ENCODE peak calls at places on chromosomes 4 and X, in ten cellular contexts. R, E, M, N, D, L, V, U, G and X are unnamed samples.

GRCh38 chrX:152901816-152902501 is 4.1 kb downstream of the ZNF185 start:
- DNase-seq in V (peak), R (no peak), U (no peak), E (no peak), M (no peak), N (no peak), L (no peak), D (no peak), G (no peak), X (no peak)

GRCh38 chrX:138745215-138745614 is 33.7 kb upstream of the FGF13 start:
- DNase-seq in E (peak), R (peak), M (no peak), L (no peak), D (peak), U (peak), V (no peak), G (no peak), N (no peak), X (peak)

GRCh38 chr4:67687639-67688038 is 13.3 kb downstream of the UBA6 start:
- DNase-seq in R (no peak), G (no peak), N (no peak), L (no peak), V (no peak), M (no peak), U (no peak), D (peak), E (no peak), X (peak)

GRCh38 chr4:13264126-13264525 is 220.0 kb downstream of the RAB28 start:
- DNase-seq in V (no peak), N (no peak), G (no peak), M (no peak), R (no peak), L (no peak), D (no peak), E (no peak), U (no peak), X (peak)

GRCh38 chr4:102429553-102429952 is 71.6 kb upstream of the NFKB1 start:
- DNase-seq in E (no peak), M (no peak), D (peak), N (no peak), V (no peak), L (no peak), R (peak), G (no peak), U (no peak), X (peak)

GRCh38 chrX:95218964-95219363 is 1465.7 kb upstream of the DIAPH2 start:
- DNase-seq in G (no peak), L (no peak), N (no peak), R (no peak), M (no peak), U (no peak), D (no peak), E (no peak), V (no peak), X (no peak)

GRCh38 chrX:8037593-8038348 is 110.6 kb upstream of the PNPLA4 start:
- DNase-seq in M (no peak), E (no peak), N (no peak), U (no peak), D (no peak), R (no peak), G (no peak), V (no peak), L (no peak), X (peak)

GRCh38 chr4:80362578-80363181 is 27.1 kb downstream of the CFAP299 start:
- DNase-seq in R (peak), N (no peak), L (peak), E (peak), D (peak), G (peak), U (peak), M (peak), V (peak), X (peak)

GRCh38 chr4:183765121-183765990 is 106.3 kb downstream of the TRAPPC11 start:
- DNase-seq in D (no peak), V (no peak), U (no peak), R (no peak), L (no peak), M (no peak), N (no peak), G (no peak), E (no peak), X (no peak)

GRCh38 chr4:153234923-153235322 is 30.7 kb downstream of the TRIM2 start:
- DNase-seq in D (peak), M (no peak), L (no peak), G (no peak), R (peak), N (no peak), U (no peak), V (no peak), E (no peak), X (peak)

GRCh38 chr4:101122019-101122418 is 225.3 kb downstream of the PPP3CA start:
- DNase-seq in L (no peak), U (no peak), G (no peak), M (no peak), N (no peak), R (no peak), E (no peak), D (no peak), V (no peak), X (no peak)

GRCh38 chr4:2462218-2462991 is 6.5 kb upstream of the RNF4 start:
- DNase-seq in U (peak), D (peak), V (peak), M (peak), R (peak), L (peak), E (peak), G (peak), N (no peak), X (peak)
- TF ChIP-seq CTCF in U (peak), D (no peak), V (peak), M (peak), R (no peak), L (peak), E (peak), G (peak), N (peak), X (no peak)

GRCh38 chr4:121846662-121847061 is 23.0 kb upstream of the CCNA2 start:
- DNase-seq in U (no peak), G (no peak), N (no peak), D (no peak), V (no peak), M (no peak), E (no peak), L (no peak), R (no peak), X (no peak)
- TF ChIP-seq CTCF in U (no peak), G (no peak), N (no peak), D (no peak), V (no peak), M (no peak), E (no peak), L (no peak), R (no peak), X (no peak)

DNA sequence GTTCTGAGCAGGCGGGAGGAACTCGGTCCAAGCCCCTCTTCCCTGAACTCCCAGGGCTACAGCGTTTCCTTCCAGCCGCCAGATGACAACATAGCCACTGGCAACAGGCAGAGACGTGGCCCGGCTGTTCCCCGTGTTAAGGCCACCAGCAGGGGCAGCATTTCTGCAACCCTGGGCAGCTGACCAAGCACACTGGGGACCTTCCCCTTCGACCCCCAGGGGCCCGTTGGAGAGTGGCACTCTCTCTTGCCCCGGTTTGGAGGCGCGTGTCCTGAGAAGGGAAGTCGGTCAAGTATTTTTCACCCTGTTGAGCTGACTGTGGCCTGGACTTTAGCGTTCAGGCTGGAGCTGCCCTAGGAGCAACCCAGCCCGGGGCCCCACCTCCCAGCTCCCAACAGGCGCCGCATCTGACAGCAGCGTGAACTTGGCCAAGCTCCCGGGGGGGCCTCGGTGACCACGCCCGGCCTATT is 37.6 kb downstream of the ZBTB49 start:
- DNase-seq in E (no peak), L (peak), R (peak), U (no peak), N (no peak), V (peak), D (peak), G (no peak), M (no peak), X (peak)
- TF ChIP-seq CTCF in E (peak), L (no peak), R (peak), U (no peak), N (no peak), V (peak), D (peak), G (no peak), M (no peak), X (peak)

GRCh38 chrX:154029439-154029838 is 9.7 kb upstream of the IRAK1 start:
- DNase-seq in V (no peak), D (no peak), G (no peak), N (no peak), L (no peak), M (no peak), U (peak), R (no peak), E (no peak), X (no peak)
- TF ChIP-seq CTCF in V (no peak), D (no peak), G (no peak), N (no peak), L (no peak), M (no peak), U (no peak), R (no peak), E (peak), X (no peak)

DNA sequence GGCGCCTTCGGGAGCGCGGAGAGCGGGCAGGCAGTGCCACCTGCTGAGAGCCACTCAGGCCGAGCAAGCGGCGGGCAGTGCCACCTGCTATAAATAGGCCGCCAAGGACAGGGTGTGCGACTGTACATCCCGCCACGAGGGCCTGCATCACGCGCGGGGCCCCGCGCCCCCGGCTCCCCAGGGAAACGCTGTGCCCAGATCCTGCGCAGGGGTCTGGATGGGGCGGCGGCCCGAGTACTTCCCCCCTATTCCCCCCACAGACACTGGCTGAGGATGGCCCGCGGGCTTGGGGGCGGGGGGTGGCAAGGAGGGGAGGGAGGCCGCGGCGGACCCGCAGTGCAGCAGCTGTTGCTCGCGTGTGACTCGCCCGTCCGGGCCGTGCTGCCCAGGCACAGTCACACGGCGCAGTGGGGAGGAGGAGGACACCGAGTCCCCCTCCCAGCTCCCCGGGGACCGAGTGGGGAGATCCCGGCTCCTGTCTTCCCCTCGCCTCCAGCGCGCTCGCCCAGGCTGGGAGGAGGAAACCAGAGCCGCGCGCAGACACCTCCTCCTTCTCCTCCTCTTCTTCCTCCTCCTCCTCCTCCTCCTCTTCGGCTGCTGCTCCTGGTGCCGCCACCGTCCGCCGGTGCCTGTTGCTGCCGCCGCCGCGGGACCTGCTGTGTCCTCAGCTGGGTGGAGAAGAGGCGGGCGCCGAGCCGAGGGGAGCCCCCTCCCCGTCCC is at the start of gene TBC1D1:
- DNase-seq in U (peak), E (peak), V (peak), R (no peak), D (peak), G (peak), M (peak), N (no peak), L (peak), X (no peak)
- TF ChIP-seq CTCF in U (no peak), E (no peak), V (peak), R (no peak), D (no peak), G (no peak), M (no peak), N (peak), L (no peak), X (no peak)

GRCh38 chr4:2971275-2971674 is 7.9 kb downstream of the GRK4 start:
- DNase-seq in L (no peak), U (no peak), V (no peak), G (no peak), N (no peak), D (no peak), R (no peak), E (no peak), M (no peak), X (no peak)
- TF ChIP-seq CTCF in L (no peak), U (no peak), V (no peak), G (no peak), N (no peak), D (no peak), R (no peak), E (no peak), M (no peak), X (no peak)

GRCh38 chr4:7392438-7393374 is 42.0 kb downstream of the PSAPL1 start:
- DNase-seq in V (no peak), R (peak), G (no peak), M (no peak), L (peak), U (no peak), N (no peak), D (peak), E (no peak), X (peak)
- TF ChIP-seq CTCF in V (peak), R (no peak), G (no peak), M (no peak), L (peak), U (no peak), N (no peak), D (peak), E (no peak), X (peak)

GRCh38 chrX:102341867-102342266 is 94.9 kb downstream of the NXF2 start:
- DNase-seq in G (no peak), M (no peak), U (no peak), E (no peak), V (no peak), L (no peak), D (peak), R (peak), N (no peak), X (no peak)
- TF ChIP-seq CTCF in G (no peak), M (no peak), U (no peak), E (peak), V (peak), L (no peak), D (peak), R (no peak), N (no peak), X (peak)

GRCh38 chrX:34891391-34891790 is 51.2 kb upstream of the FAM47B start:
- DNase-seq in V (no peak), U (no peak), L (no peak), M (no peak), G (no peak), N (no peak), R (no peak), E (no peak), D (no peak), X (no peak)

DNA sequence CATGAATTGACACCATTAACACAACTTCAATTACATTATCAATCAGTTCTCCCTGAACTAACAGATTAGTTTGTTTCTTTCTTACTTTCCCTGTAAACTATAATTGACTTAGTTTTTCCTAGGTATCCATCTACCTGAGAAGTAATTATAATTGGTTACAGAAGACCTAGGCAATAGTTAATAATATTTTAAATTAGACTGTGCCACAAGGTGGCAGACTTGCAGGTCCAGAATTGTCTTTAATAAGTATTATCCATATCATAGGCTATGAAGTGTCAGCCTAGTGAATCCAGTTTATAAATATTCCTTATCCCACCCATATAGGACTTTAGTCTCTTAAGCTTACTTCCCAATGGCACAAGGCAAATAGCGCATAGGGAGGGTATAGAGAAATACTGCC is 48.9 kb upstream of the FAM47B start:
- DNase-seq in G (no peak), U (no peak), R (peak), L (no peak), N (no peak), E (peak), D (no peak), V (no peak), M (no peak), X (peak)
- TF ChIP-seq CTCF in G (no peak), U (no peak), R (peak), L (no peak), N (peak), E (peak), D (no peak), V (peak), M (no peak), X (peak)

GRCh38 chr4:147576084-147576483 is 41.1 kb upstream of the TMEM184C start:
- DNase-seq in D (no peak), N (no peak), E (no peak), L (no peak), V (no peak), U (no peak), R (no peak), M (no peak), G (no peak), X (no peak)

GRCh38 chr4:147566762-147567161 is 50.4 kb upstream of the TMEM184C start:
- DNase-seq in M (no peak), N (peak), V (no peak), R (no peak), E (no peak), L (no peak), U (no peak), D (no peak), G (no peak), X (no peak)

GRCh38 chr4:147567276-147567675 is 49.9 kb upstream of the TMEM184C start:
- DNase-seq in E (no peak), U (no peak), G (no peak), L (no peak), R (no peak), M (no peak), V (no peak), D (no peak), N (peak), X (no peak)

GRCh38 chr4:147571021-147571770 is 46.0 kb upstream of the TMEM184C start:
- DNase-seq in E (no peak), M (no peak), G (no peak), N (no peak), L (no peak), D (peak), R (no peak), V (no peak), U (no peak), X (peak)

DNA sequence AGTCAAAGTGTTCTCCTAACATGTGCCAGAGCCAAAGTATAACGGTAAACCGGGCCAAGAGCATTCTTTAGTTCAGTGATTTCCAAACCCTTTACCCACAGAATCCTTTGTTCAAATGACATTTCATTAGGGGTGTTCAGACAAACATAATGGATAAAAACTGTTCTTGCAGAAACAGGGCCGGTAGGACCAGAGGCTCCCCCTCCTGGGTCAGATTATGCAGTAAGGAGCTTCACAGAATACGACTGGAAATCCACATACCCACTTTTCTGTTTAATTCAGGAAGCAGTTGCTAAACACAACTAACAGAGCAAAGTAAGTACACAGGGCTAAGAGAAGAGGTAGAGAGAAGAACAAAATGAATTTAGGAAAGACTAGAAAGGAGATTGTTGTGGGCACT is 46.6 kb upstream of the TMEM184C start:
- DNase-seq in L (no peak), M (no peak), D (peak), U (no peak), R (peak), G (no peak), N (peak), E (no peak), V (no peak), X (peak)
- TF ChIP-seq CTCF in L (no peak), M (no peak), D (no peak), U (no peak), R (peak), G (no peak), N (no peak), E (no peak), V (no peak), X (peak)